ENCODE peak calls at places on chromosomes 5 and 9, in ten cellular contexts. C is left ventricle myocardium inferior, S is lower lobe of right lung, G is GM23248, D is right cardiac atrium, I is body of pancreas, Q is osteoblast, P is psoas muscle, R is neural progenitor cell, N is endothelial cell of umbilical vein. M is an unnamed sample. For H3K27me3, the result is how much of the 10 kb centered on the place peaks cover.

GRCh38 chr9:84697042-84697441 is 27.5 kb downstream of the NTRK2 start:
- DNase-seq in C (no peak), S (no peak), G (no peak), D (no peak), I (no peak), Q (no peak), P (no peak), R (no peak), N (no peak), M (no peak)

GRCh38 chr5:132681476-132681831 is 7.7 kb downstream of the IL4 start:
- DNase-seq in C (no peak), S (no peak), G (no peak), D (no peak), I (no peak), Q (no peak), P (no peak), R (no peak), N (no peak), M (no peak)

GRCh38 chr5:148374693-148375360 is 8.9 kb upstream of the FBXO38 start:
- DNase-seq in C (no peak), S (peak), G (peak), D (no peak), I (peak), Q (peak), P (no peak), R (peak), N (peak), M (peak)

GRCh38 chr5:43037929-43038510 is 2.1 kb downstream of the ANXA2R start:
- DNase-seq in C (no peak), S (no peak), G (peak), D (no peak), I (no peak), Q (peak), P (no peak), R (peak), N (peak), M (peak)

GRCh38 chr5:123099514-123100151 is 10.6 kb downstream of the PRDM6 start:
- DNase-seq in C (no peak), S (peak), G (no peak), D (peak), I (no peak), Q (peak), P (peak), R (peak), N (no peak), M (no peak)

GRCh38 chr9:113532809-113533190 is 69.3 kb downstream of the RGS3 start:
- DNase-seq in C (no peak), S (no peak), G (no peak), D (no peak), I (no peak), Q (no peak), P (no peak), R (no peak), N (no peak), M (no peak)

GRCh38 chr5:62190173-62190572 is 115.8 kb upstream of the KIF2A start:
- DNase-seq in C (no peak), S (no peak), G (no peak), D (no peak), I (no peak), Q (no peak), P (no peak), R (no peak), N (peak), M (no peak)

GRCh38 chr9:27165670-27166069 is 56.6 kb downstream of the TEK start:
- DNase-seq in C (no peak), S (no peak), G (no peak), D (no peak), I (no peak), Q (no peak), P (no peak), R (peak), N (no peak), M (no peak)

GRCh38 chr5:85000671-85001070 is 616.0 kb upstream of the EDIL3 start:
- DNase-seq in C (no peak), S (no peak), G (no peak), D (no peak), I (no peak), Q (peak), P (no peak), R (no peak), N (no peak), M (peak)

GRCh38 chr5:123880875-123881274 is 368.9 kb downstream of the CSNK1G3 start:
- DNase-seq in C (no peak), S (no peak), G (no peak), D (no peak), I (no peak), Q (no peak), P (no peak), R (no peak), N (no peak), M (no peak)

GRCh38 chr5:172553167-172553566 is 87.9 kb upstream of the NEURL1B start:
- DNase-seq in C (no peak), S (no peak), G (no peak), D (no peak), I (no peak), Q (no peak), P (no peak), R (no peak), N (no peak), M (no peak)

GRCh38 chr9:28951945-28952344 is 1378.7 kb upstream of the C9orf72 start:
- DNase-seq in C (no peak), S (no peak), G (no peak), D (no peak), I (no peak), Q (no peak), P (no peak), R (no peak), N (no peak), M (no peak)

GRCh38 chr9:16029056-16029615 is 476.3 kb downstream of the CCDC171 start:
- DNase-seq in C (no peak), S (no peak), G (peak), D (no peak), I (no peak), Q (peak), P (no peak), R (no peak), N (no peak), M (peak)

GRCh38 chr9:70917277-70917676 is 204.1 kb downstream of the TRPM3 start:
- DNase-seq in C (no peak), S (no peak), G (no peak), D (no peak), I (no peak), Q (peak), P (no peak), R (no peak), N (no peak), M (no peak)

GRCh38 chr9:20624201-20625002 is 2.1 kb upstream of the MLLT3 start:
- DNase-seq in C (peak), S (peak), G (peak), D (peak), I (peak), Q (peak), P (peak), R (peak), N (peak), M (peak)

GRCh38 chr5:124746252-124746915 is at the start of gene ZNF608:
- DNase-seq in C (no peak), S (no peak), G (peak), D (peak), I (peak), Q (peak), P (no peak), R (peak), N (peak), M (peak)

GRCh38 chr9:111949919-111950318 is 53.3 kb downstream of the UGCG start:
- DNase-seq in C (no peak), S (no peak), G (peak), D (no peak), I (no peak), Q (peak), P (no peak), R (no peak), N (peak), M (peak)

GRCh38 chr5:127369772-127370171 is 79.2 kb downstream of the MEGF10 start:
- DNase-seq in C (no peak), S (no peak), G (no peak), D (no peak), I (no peak), Q (no peak), P (peak), R (no peak), N (no peak), M (no peak)

GRCh38 chr9:118643118-118643517 is 726.1 kb downstream of the BRINP1 start:
- DNase-seq in C (no peak), S (peak), G (peak), D (no peak), I (peak), Q (no peak), P (no peak), R (peak), N (no peak), M (peak)

GRCh38 chr5:60374409-60374808 is 325.6 kb downstream of the DEPDC1B start:
- DNase-seq in C (no peak), S (no peak), G (no peak), D (no peak), I (no peak), Q (no peak), P (no peak), R (no peak), N (no peak), M (no peak)

GRCh38 chr9:134069536-134070399 is 1.9 kb upstream of the BRD3 start:
- DNase-seq in C (no peak), S (no peak), G (no peak), D (peak), I (no peak), Q (peak), P (no peak), R (no peak), N (no peak), M (no peak)
- H3K27ac ChIP-seq in C (no peak), S (no peak), G (no peak), D (no peak), I (no peak), Q (no peak), P (no peak), R (no peak), N (no peak), M (no peak)

GRCh38 chr9:33750839-33751339 is 44.5 kb upstream of the PRSS3 start:
- DNase-seq in C (no peak), S (no peak), G (peak), D (peak), I (no peak), Q (peak), P (no peak), R (no peak), N (peak), M (no peak)
- H3K27me3 ChIP-seq in C (half or more), S (under half), G (under half), D (under half), I (under half), Q (under half), P (under half), R (under half), N (under half), M (under half)

DNA sequence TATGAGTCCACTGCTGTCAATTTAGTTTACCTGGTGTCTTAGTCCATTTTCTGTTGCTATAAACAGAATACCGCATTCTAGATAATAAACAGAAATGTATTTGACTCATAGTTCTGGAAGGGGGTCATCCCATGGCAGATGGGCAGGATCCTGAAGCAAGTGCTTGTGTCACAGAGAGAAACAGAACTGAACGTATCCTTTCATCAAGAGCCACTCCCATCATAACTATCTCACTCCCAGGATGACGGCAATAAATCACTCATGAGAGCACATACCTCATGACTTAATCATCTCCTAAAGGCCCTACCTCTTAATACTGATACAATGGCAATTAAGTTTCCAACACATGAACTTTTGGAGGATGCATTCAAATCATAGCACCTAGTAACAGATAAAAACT is 142.9 kb downstream of the CAMK4 start:
- DNase-seq in C (no peak), S (no peak), G (no peak), D (no peak), I (no peak), Q (no peak), P (no peak), R (no peak), N (no peak), M (peak)
- H3K27ac ChIP-seq in C (no peak), S (no peak), G (no peak), D (no peak), I (no peak), Q (no peak), P (no peak), R (no peak), N (no peak), M (no peak)

GRCh38 chr5:169415948-169416347 is 115.0 kb upstream of the SLIT3 start:
- DNase-seq in C (no peak), S (no peak), G (no peak), D (peak), I (peak), Q (no peak), P (no peak), R (no peak), N (no peak), M (no peak)
- H3K27me3 ChIP-seq in C (under half), S (under half), G (under half), D (under half), I (under half), Q (under half), P (under half), R (under half), N (under half), M (under half)

GRCh38 chr9:34343090-34343489 is 13.7 kb downstream of the NUDT2 start:
- DNase-seq in C (peak), S (no peak), G (no peak), D (peak), I (peak), Q (no peak), P (peak), R (no peak), N (no peak), M (no peak)

GRCh38 chr9:34347800-34348158 is 18.4 kb downstream of the NUDT2 start:
- DNase-seq in C (no peak), S (no peak), G (no peak), D (no peak), I (no peak), Q (no peak), P (no peak), R (no peak), N (no peak), M (no peak)

GRCh38 chr9:34343605-34344004 is 14.2 kb downstream of the NUDT2 start:
- DNase-seq in C (no peak), S (no peak), G (no peak), D (peak), I (peak), Q (no peak), P (peak), R (no peak), N (no peak), M (no peak)

GRCh38 chr9:34349324-34349723 is 20.0 kb downstream of the NUDT2 start:
- DNase-seq in C (no peak), S (no peak), G (no peak), D (no peak), I (no peak), Q (no peak), P (no peak), R (no peak), N (no peak), M (no peak)

DNA sequence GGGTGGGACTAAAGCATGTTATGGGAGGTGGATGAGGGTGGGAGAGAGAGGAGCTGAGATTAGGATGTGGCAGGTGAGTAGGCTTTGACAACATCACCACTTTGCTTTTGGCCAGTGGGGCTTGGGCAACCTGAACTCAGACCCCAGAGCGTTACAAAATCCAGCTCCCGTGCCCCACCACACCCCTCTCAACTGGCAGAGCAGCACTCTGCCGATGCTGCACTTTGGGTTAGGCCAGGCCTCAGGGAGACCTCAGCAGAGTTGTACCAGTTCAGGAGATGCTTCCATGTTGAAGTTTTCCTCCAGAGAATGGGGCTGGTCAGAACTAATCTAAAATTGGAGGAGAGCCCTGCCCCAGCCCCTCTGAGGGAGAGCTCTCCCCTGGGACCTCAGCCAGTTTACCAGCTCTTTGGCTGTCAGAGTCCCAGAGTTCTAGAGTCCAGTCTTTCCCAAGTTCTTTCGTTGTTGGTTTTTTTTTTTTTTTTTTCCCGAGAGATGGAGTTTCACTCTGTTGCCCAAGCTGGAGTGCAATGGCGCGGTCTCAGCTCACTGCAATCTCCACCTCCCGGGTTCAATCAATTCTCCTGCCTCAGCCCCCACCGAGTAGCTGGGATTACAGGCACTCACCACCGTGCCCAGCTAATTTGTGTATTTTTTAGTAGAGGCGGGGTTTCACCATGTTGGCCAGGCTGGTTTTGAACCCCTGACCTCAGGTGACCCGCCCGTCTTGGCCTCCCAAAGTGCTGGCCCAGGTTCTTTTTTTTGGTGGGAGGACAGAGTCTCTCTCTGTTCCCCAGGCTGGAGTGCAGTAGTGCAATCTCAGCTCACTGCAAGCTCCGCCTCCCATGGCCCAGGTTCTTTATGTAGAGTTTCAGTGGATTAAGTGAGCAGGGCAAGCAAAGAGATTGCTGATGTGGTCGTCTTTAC is 17.8 kb downstream of the NUDT2 start:
- DNase-seq in C (no peak), S (no peak), G (no peak), D (no peak), I (no peak), Q (no peak), P (no peak), R (peak), N (no peak), M (no peak)
- H3K27ac ChIP-seq in C (no peak), S (no peak), G (no peak), D (no peak), I (peak), Q (no peak), P (no peak), R (no peak), N (no peak), M (no peak)

GRCh38 chr5:174692381-174692780 is 32.0 kb upstream of the MSX2 start:
- DNase-seq in C (no peak), S (no peak), G (no peak), D (no peak), I (no peak), Q (peak), P (no peak), R (peak), N (no peak), M (no peak)
- H3K27me3 ChIP-seq in C (half or more), S (half or more), G (half or more), D (under half), I (under half), Q (under half), P (under half), R (under half), N (under half), M (half or more)

GRCh38 chr9:108534741-108535140 is 321.0 kb downstream of the ACTL7B start:
- DNase-seq in C (no peak), S (no peak), G (peak), D (no peak), I (no peak), Q (peak), P (no peak), R (no peak), N (no peak), M (peak)
- H3K27ac ChIP-seq in C (no peak), S (no peak), G (peak), D (no peak), I (no peak), Q (peak), P (no peak), R (no peak), N (no peak), M (peak)

GRCh38 chr5:37933586-37933985 is 93.7 kb upstream of the GDNF start:
- DNase-seq in C (no peak), S (no peak), G (no peak), D (no peak), I (no peak), Q (no peak), P (no peak), R (peak), N (no peak), M (no peak)
- H3K27me3 ChIP-seq in C (under half), S (under half), G (under half), D (under half), I (under half), Q (under half), P (under half), R (under half), N (under half), M (under half)